ENCODE peak calls at places on chromosomes 11 and 22, in six cellular contexts. H, W, C, R, G and S are unnamed samples.

GRCh38 chr22:17938484-17938924 is 85.9 kb downstream of the MICAL3 start:
- DNase-seq in H (no peak), W (no peak), C (no peak), R (no peak), G (peak; percentile 44), S (no peak)

GRCh38 chr11:61173456-61173855 is 12.2 kb upstream of the VPS37C start:
- DNase-seq in H (no peak), W (no peak), C (no peak), R (peak; percentile 46), G (peak; percentile 41), S (no peak)

GRCh38 chr11:104254347-104254746 is 90.4 kb upstream of the PDGFD start:
- DNase-seq in H (peak; percentile 1), W (peak; percentile 65), C (no peak), R (peak; percentile 17), G (peak; percentile 24), S (no peak)

GRCh38 chr11:64800633-64801464 is 2.2 kb downstream of the MAP4K2 start:
- DNase-seq in H (no peak), W (no peak), C (no peak), R (no peak), G (no peak), S (peak; percentile 35)

GRCh38 chr11:67671211-67671520 is 3.3 kb downstream of the ALDH3B2 start:
- DNase-seq in H (no peak), W (no peak), C (no peak), R (no peak), G (no peak), S (no peak)

GRCh38 chr11:60968223-60968622 is 3.3 kb upstream of the CD6 start:
- DNase-seq in H (no peak), W (no peak), C (no peak), R (no peak), G (no peak), S (no peak)

GRCh38 chr11:13012037-13012693 is 3.0 kb downstream of the RASSF10 start:
- DNase-seq in H (no peak), W (no peak), C (no peak), R (no peak), G (peak; percentile 40), S (no peak)

GRCh38 chr11:76073716-76074115 is 132.6 kb downstream of the WNT11 start:
- DNase-seq in H (no peak), W (no peak), C (no peak), R (no peak), G (no peak), S (no peak)

GRCh38 chr11:69371731-69372588 is 78.0 kb downstream of the MYEOV start:
- DNase-seq in H (no peak), W (no peak), C (no peak), R (no peak), G (no peak), S (no peak)

GRCh38 chr11:41382927-41383326 is 76.5 kb downstream of the LRRC4C start:
- DNase-seq in H (no peak), W (no peak), C (no peak), R (no peak), G (no peak), S (no peak)

GRCh38 chr11:80146231-80146630 is 705.4 kb upstream of the TENM4 start:
- DNase-seq in H (no peak), W (no peak), C (no peak), R (no peak), G (no peak), S (no peak)

GRCh38 chr11:80144932-80145612 is 704.2 kb upstream of the TENM4 start:
- DNase-seq in H (no peak), W (no peak), C (no peak), R (no peak), G (no peak), S (no peak)
- TF ChIP-seq TAF1 in H (no peak), W (no peak), C (no peak), R (no peak), G (no peak), S (no peak)

DNA sequence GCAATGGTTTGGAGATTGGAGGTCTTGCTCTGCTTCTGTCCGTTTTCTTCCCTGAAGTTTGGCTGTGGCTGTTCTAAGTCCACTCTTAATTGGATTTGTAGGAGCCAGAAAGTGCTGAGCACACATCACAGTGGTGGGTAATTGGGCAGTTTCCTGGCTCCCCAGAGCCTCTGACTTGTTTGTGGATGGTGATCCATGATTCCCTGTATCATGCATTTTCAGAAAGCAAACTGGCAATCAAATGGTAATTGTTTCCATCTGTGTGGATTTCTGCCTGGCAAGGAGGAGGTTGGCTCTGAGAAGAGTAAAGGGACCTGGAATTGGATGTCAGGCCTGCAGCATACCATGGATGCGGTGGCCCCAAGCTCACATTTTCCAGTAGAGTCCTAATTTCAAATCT is 49.5 kb downstream of the PPFIBP2 start:
- DNase-seq in H (no peak), W (no peak), C (no peak), R (no peak), G (no peak), S (no peak)
- TF ChIP-seq POLR2AphosphoS5 in H (no peak), W (no peak), C (no peak), R (no peak), G (no peak), S (no peak)

DNA sequence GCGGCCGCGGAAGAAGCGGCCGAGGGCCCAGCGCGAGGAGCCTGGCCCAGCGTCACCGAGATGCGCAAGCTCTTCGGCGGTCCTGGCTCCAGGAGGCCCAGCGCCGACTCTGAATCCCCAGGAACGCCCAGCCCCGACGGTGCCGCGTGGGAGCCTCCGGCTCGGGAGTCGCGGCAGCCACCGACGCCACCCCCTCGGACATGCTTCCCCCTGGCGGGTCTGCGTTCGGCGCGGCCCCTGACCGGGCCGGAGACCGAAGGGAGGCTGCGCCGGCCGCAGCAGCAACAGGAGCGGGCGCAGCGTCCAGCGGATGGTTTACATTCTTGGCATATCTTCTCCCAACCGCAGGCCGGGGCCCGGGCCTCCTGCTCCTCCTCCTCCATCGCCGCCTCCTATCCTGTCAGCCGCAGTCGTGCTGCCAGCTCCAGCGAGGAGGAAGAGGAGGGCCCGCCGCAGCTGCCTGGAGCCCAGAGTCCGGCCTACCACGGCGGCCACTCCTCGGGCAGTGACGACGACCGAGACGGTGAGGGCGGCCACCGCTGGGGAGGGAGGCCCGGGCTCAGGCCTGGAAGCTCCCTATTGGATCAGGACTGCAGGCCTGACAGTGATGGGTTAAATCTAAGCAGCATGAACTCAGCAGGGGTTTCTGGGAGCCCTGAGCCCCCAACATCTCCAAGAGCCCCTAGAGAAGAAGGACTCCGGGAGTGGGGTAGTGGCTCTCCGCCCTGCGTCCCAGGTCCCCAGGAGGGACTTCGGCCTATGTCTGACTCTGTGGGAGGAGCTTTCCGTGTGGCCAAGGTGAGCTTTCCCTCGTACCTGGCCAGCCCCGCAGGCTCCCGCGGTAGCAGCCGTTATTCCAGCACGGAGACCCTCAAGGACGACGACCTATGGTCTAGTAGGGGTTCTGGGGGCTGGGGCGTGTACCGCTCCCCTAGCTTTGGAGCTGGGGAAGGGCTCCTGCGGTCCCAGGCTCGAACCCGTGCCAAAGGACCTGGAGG is 1.2 kb downstream of the ARHGEF17 start:
- DNase-seq in H (no peak), W (no peak), C (no peak), R (peak; percentile 35), G (peak; percentile 92), S (no peak)
- TF ChIP-seq POLR2A in H (no peak), W (peak; percentile 33), C (no peak), R (no peak), G (peak; percentile 81), S (no peak)

GRCh38 chr22:49373289-49373666 is 454.4 kb downstream of the BRD1 start:
- DNase-seq in H (no peak), W (no peak), C (no peak), R (no peak), G (no peak), S (no peak)

GRCh38 chr22:49372111-49372529 is 455.6 kb downstream of the BRD1 start:
- DNase-seq in H (no peak), W (no peak), C (no peak), R (no peak), G (no peak), S (no peak)

GRCh38 chr22:49371325-49372110 is 456.2 kb downstream of the BRD1 start:
- DNase-seq in H (no peak), W (no peak), C (no peak), R (no peak), G (no peak), S (no peak)

GRCh38 chr22:49372530-49373288 is 455.0 kb downstream of the BRD1 start:
- DNase-seq in H (no peak), W (no peak), C (no peak), R (peak; percentile 70), G (peak; percentile 37), S (no peak)

GRCh38 chr22:49373801-49374226 is 453.9 kb downstream of the BRD1 start:
- DNase-seq in H (no peak), W (no peak), C (no peak), R (no peak), G (no peak), S (no peak)
- TF ChIP-seq TAF1 in H (no peak), W (no peak), C (no peak), R (no peak), G (no peak), S (no peak)